ENCODE peak calls at places on chromosomes 7 and 10, in five cellular contexts. U is stimulated activated CD8-positive, alpha-beta memory T cell treated with anti-CD3 and anti-CD28 coated beads, Interleukin-12 subunit alpha, Interleukin-12 subunit beta, amount 100 ng/mL, for 4 hours; Y is H9; R is fibroblast of mammary gland; L is PC-9. V is an unnamed sample.

GRCh38 chr10:100806356-100806645 is 60.9 kb downstream of the PAX2 start:
- DNase-seq in U (no peak), Y (no peak), R (no peak), L (no peak), V (no peak)

GRCh38 chr7:914521-915194 is 38.3 kb downstream of the GET4 start:
- DNase-seq in U (no peak), Y (no peak), R (no peak), L (peak; percentile 54), V (no peak)

GRCh38 chr7:155979566-155979965 is 167.3 kb upstream of the SHH start:
- DNase-seq in U (no peak), Y (no peak), R (no peak), L (no peak), V (no peak)

GRCh38 chr7:64945776-64946175 is 42.7 kb downstream of the ZNF273 start:
- DNase-seq in U (no peak), Y (no peak), R (no peak), L (no peak), V (no peak)

GRCh38 chr7:70239930-70240329 is 641.7 kb downstream of the AUTS2 start:
- DNase-seq in U (no peak), Y (no peak), R (no peak), L (no peak), V (no peak)

GRCh38 chr10:133001114-133001513 is 58.7 kb upstream of the CFAP46 start:
- DNase-seq in U (no peak), Y (no peak), R (no peak), L (no peak), V (no peak)

GRCh38 chr10:128369101-128369650 is 243.0 kb upstream of the MKI67 start:
- DNase-seq in U (no peak), Y (no peak), R (no peak), L (no peak), V (no peak)

GRCh38 chr7:128172151-128172550 is 68.9 kb upstream of the LEP start:
- DNase-seq in U (no peak), Y (peak; percentile 36), R (no peak), L (no peak), V (no peak)

GRCh38 chr10:7417103-7417623 is 6.3 kb upstream of the SFMBT2 start:
- DNase-seq in U (no peak), Y (no peak), R (peak; percentile 71), L (no peak), V (peak; percentile 64)

GRCh38 chr7:50560865-50561351 is 4.3 kb downstream of the DDC start:
- DNase-seq in U (no peak), Y (no peak), R (no peak), L (no peak), V (no peak)

GRCh38 chr10:22002531-22003110 is 909 bp downstream of the DNAJC1 start:
- DNase-seq in U (no peak), Y (no peak), R (peak; percentile 67), L (no peak), V (no peak)

GRCh38 chr7:73865738-73866445 is 4.9 kb downstream of the TMEM270 start:
- DNase-seq in U (no peak), Y (peak; percentile 42), R (peak; percentile 60), L (peak; percentile 57), V (peak; percentile 40)

V was measured in globus pallidus.